ENCODE peak calls at places on chromosomes 4 and X, in four cellular contexts. W, Y, P and V are unnamed samples.
A peak's percentile ranks its signal among the peaks of the same experiment; 100 is the strongest.

GRCh38 chrX:153961292-153961691 is 10.3 kb downstream of the HCFC1 start:
- DNase-seq in W (no peak), Y (no peak), P (no peak), V (no peak)

GRCh38 chrX:153925739-153926593 is at the start of gene ARHGAP4:
- DNase-seq in W (peak; percentile 31), Y (peak; percentile 69), P (no peak), V (no peak)

GRCh38 chr4:8385611-8386010 is 54.9 kb downstream of the ACOX3 start:
- DNase-seq in W (no peak), Y (no peak), P (no peak), V (no peak)

GRCh38 chr4:108342325-108342986 is 173.7 kb upstream of the LEF1 start:
- DNase-seq in W (no peak), Y (no peak), P (no peak), V (no peak)

GRCh38 chr4:158769175-158769831 is 477 bp downstream of the FNIP2 start:
- DNase-seq in W (peak; percentile 59), Y (peak; percentile 49), P (no peak), V (no peak)

GRCh38 chr4:5636766-5637670 is 71.3 kb downstream of the EVC2 start:
- DNase-seq in W (no peak), Y (no peak), P (no peak), V (no peak)

GRCh38 chr4:26861434-26862186 is 969 bp downstream of the STIM2 start:
- DNase-seq in W (peak; percentile 70), Y (peak; percentile 31), P (no peak), V (peak; percentile 44)

GRCh38 chr4:111537861-111538260 is 607.4 kb upstream of the FAM241A start:
- DNase-seq in W (no peak), Y (no peak), P (no peak), V (no peak)

GRCh38 chrX:63768760-63769159 is 16.3 kb downstream of the ARHGEF9 start:
- DNase-seq in W (no peak), Y (no peak), P (no peak), V (no peak)
- TF ChIP-seq CBFB in W (no peak), Y (no peak), P (no peak), V (no peak)

GRCh38 chrX:12139934-12140611 is 1.8 kb downstream of the FRMPD4 start:
- DNase-seq in W (no peak), Y (no peak), P (no peak), V (no peak)

GRCh38 chrX:12141511-12141910 is 3.2 kb downstream of the FRMPD4 start:
- DNase-seq in W (no peak), Y (no peak), P (no peak), V (no peak)

GRCh38 chrX:12138366-12139313 is at the start of gene FRMPD4:
- DNase-seq in W (peak; percentile 56), Y (no peak), P (no peak), V (no peak)

GRCh38 chrX:12142661-12143060 is 4.4 kb downstream of the FRMPD4 start:
- DNase-seq in W (no peak), Y (no peak), P (no peak), V (no peak)

DNA sequence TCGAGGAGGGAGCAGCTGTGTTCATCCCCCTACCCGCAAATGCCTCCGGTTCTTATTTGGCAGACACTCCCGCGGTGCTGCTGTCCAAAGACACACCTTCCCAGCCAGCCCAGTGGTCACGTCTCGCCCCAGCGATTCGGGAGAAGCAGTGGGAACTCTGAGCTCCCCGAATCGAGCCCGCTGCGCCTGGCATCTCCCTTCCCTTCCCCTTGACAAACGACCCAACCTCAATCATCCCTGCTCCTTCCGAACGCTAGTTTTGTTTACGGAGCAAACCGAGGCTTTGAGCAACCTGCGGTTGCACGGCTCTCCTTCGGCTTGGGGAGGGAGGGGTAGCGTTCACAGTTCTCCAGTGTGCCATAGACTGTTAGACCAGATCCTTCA is 299 bp upstream of the FRMPD4 start:
- DNase-seq in W (no peak), Y (no peak), P (no peak), V (no peak)
- TF ChIP-seq CBFB in W (no peak), Y (no peak), P (no peak), V (no peak)

GRCh38 chr4:2934077-2934812 is 29.0 kb downstream of the NOP14 start:
- DNase-seq in W (no peak), Y (peak; percentile 92), P (no peak), V (no peak)
- TF ChIP-seq CBFB in W (no peak), Y (no peak), P (no peak), V (no peak)

GRCh38 chr4:41977709-41978108 is 3.8 kb upstream of the DCAF4L1 start:
- DNase-seq in W (no peak), Y (no peak), P (no peak), V (no peak)
- TF ChIP-seq CBFB in W (no peak), Y (no peak), P (no peak), V (no peak)

GRCh38 chrX:45322820-45323219 is 122.1 kb upstream of the DIPK2B start:
- DNase-seq in W (no peak), Y (no peak), P (no peak), V (no peak)

GRCh38 chrX:45324941-45325340 is 124.3 kb upstream of the DIPK2B start:
- DNase-seq in W (no peak), Y (no peak), P (no peak), V (no peak)

GRCh38 chrX:45320191-45320590 is 119.5 kb upstream of the DIPK2B start:
- DNase-seq in W (no peak), Y (no peak), P (no peak), V (no peak)

GRCh38 chrX:45323387-45323786 is 122.7 kb upstream of the DIPK2B start:
- DNase-seq in W (no peak), Y (no peak), P (no peak), V (no peak)

GRCh38 chrX:45322382-45322781 is 121.7 kb upstream of the DIPK2B start:
- DNase-seq in W (peak; percentile 13), Y (no peak), P (no peak), V (peak; percentile 37)
- TF ChIP-seq CBFB in W (no peak), Y (no peak), P (no peak), V (no peak)

DNA sequence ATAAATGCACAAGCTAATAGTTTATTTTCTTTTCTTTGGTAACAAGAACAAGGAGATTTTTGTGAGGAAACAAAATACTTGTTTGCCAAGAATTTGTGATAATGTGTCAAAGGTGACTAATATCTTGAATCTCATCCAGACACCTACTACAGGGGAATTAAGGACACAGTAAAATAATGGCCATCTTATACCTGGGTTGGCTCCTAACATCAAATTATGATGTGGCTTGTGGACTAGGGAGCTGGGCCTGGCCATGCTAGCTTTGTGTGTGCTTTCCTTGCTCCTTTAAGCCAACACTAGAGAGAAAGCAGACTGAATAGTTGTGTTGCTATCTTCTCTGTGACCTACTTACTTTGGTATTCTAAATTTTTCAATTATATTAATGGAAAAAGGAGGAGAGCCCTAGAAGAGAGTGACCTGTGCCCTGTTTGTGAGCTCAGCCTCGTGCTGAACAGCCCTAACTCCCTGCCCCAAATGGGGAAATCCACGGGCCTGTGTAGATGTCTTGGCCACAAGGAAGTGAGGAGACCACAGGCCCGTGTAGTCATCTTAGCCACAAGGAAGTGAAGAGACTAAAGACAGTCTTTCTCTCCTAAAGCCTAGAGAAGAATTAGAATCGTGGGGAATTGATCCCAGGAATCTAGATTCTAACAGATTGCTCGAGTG is 23.3 kb downstream of the ARHGAP24 start:
- DNase-seq in W (no peak), Y (no peak), P (peak; percentile 40), V (no peak)
- TF ChIP-seq CBFB in W (no peak), Y (no peak), P (no peak), V (no peak)

GRCh38 chr4:139950568-139950967 is 203.4 kb downstream of the MAML3 start:
- DNase-seq in W (no peak), Y (no peak), P (peak; percentile 83), V (no peak)

GRCh38 chr4:139955600-139955999 is 198.4 kb downstream of the MAML3 start:
- DNase-seq in W (no peak), Y (no peak), P (no peak), V (no peak)

GRCh38 chr4:139954512-139954911 is 199.5 kb downstream of the MAML3 start:
- DNase-seq in W (no peak), Y (no peak), P (no peak), V (no peak)

GRCh38 chr4:139956436-139957107 is 197.4 kb downstream of the MAML3 start:
- DNase-seq in W (no peak), Y (no peak), P (no peak), V (no peak)

GRCh38 chr4:139951051-139951450 is 202.9 kb downstream of the MAML3 start:
- DNase-seq in W (no peak), Y (no peak), P (no peak), V (no peak)
- TF ChIP-seq CBFB in W (no peak), Y (no peak), P (no peak), V (no peak)